ENCODE peak calls at places on chromosomes 13 and 19, in ten cellular contexts. One of them, this sample, is unnamed.

GRCh38 chr13:51025245-51025872 is 85.7 kb downstream of the C13orf42 start:
- DNase-seq in body of pancreas: no peak
- DNase-seq in tibial artery: no peak
- DNase-seq in mucosa of descending colon: no peak
- DNase-seq in tibial nerve: no peak
- DNase-seq in fibroblast of pulmonary artery: no peak
- DNase-seq in hepatocyte: no peak
- DNase-seq in epithelial cell of esophagus: no peak
- DNase-seq in left ventricle myocardium inferior: no peak
- DNase-seq in heart left ventricle: no peak
- DNase-seq in this sample: no peak

GRCh38 chr13:111488466-111489132 is 168.2 kb downstream of the TEX29 start:
- DNase-seq in tibial artery: no peak
- DNase-seq in left ventricle myocardium inferior: no peak
- DNase-seq in epithelial cell of esophagus: no peak
- DNase-seq in heart left ventricle: no peak
- DNase-seq in body of pancreas: no peak
- DNase-seq in tibial nerve: no peak
- DNase-seq in mucosa of descending colon: no peak
- DNase-seq in fibroblast of pulmonary artery: no peak
- DNase-seq in hepatocyte: no peak
- DNase-seq in this sample: no peak

GRCh38 chr13:113152894-113153809 is 5.3 kb upstream of the PROZ start:
- DNase-seq in mucosa of descending colon: peak
- DNase-seq in hepatocyte: peak
- DNase-seq in epithelial cell of esophagus: no peak
- DNase-seq in tibial nerve: peak
- DNase-seq in body of pancreas: peak
- DNase-seq in tibial artery: no peak
- DNase-seq in left ventricle myocardium inferior: peak
- DNase-seq in heart left ventricle: peak
- DNase-seq in fibroblast of pulmonary artery: peak
- DNase-seq in this sample: peak

GRCh38 chr19:3785938-3786824 is at the start of gene MATK:
- DNase-seq in hepatocyte: no peak
- DNase-seq in epithelial cell of esophagus: no peak
- DNase-seq in tibial artery: no peak
- DNase-seq in fibroblast of pulmonary artery: no peak
- DNase-seq in body of pancreas: no peak
- DNase-seq in heart left ventricle: no peak
- DNase-seq in tibial nerve: no peak
- DNase-seq in left ventricle myocardium inferior: no peak
- DNase-seq in mucosa of descending colon: peak
- DNase-seq in this sample: no peak

GRCh38 chr13:42746846-42747245 is 34.5 kb upstream of the FAM216B start:
- DNase-seq in fibroblast of pulmonary artery: no peak
- DNase-seq in mucosa of descending colon: no peak
- DNase-seq in heart left ventricle: no peak
- DNase-seq in body of pancreas: no peak
- DNase-seq in tibial artery: no peak
- DNase-seq in tibial nerve: no peak
- DNase-seq in left ventricle myocardium inferior: no peak
- DNase-seq in epithelial cell of esophagus: peak
- DNase-seq in hepatocyte: no peak
- DNase-seq in this sample: peak

GRCh38 chr13:110300090-110300815 is 6.7 kb downstream of the COL4A1 start:
- DNase-seq in mucosa of descending colon: no peak
- DNase-seq in tibial nerve: no peak
- DNase-seq in fibroblast of pulmonary artery: no peak
- DNase-seq in hepatocyte: no peak
- DNase-seq in left ventricle myocardium inferior: no peak
- DNase-seq in heart left ventricle: no peak
- DNase-seq in body of pancreas: no peak
- DNase-seq in tibial artery: no peak
- DNase-seq in epithelial cell of esophagus: no peak
- DNase-seq in this sample: no peak

GRCh38 chr19:719081-719512 is 10.4 kb downstream of the PALM start:
- DNase-seq in tibial artery: peak
- DNase-seq in mucosa of descending colon: peak
- DNase-seq in tibial nerve: peak
- DNase-seq in body of pancreas: peak
- DNase-seq in hepatocyte: no peak
- DNase-seq in fibroblast of pulmonary artery: peak
- DNase-seq in left ventricle myocardium inferior: peak
- DNase-seq in epithelial cell of esophagus: no peak
- DNase-seq in heart left ventricle: peak
- DNase-seq in this sample: peak

GRCh38 chr13:32639502-32640105 is 53.4 kb downstream of the PDS5B start:
- DNase-seq in hepatocyte: peak
- DNase-seq in body of pancreas: peak
- DNase-seq in tibial nerve: peak
- DNase-seq in left ventricle myocardium inferior: no peak
- DNase-seq in tibial artery: peak
- DNase-seq in heart left ventricle: peak
- DNase-seq in mucosa of descending colon: no peak
- DNase-seq in epithelial cell of esophagus: peak
- DNase-seq in fibroblast of pulmonary artery: peak
- DNase-seq in this sample: peak

GRCh38 chr13:87867426-87867825 is 196.3 kb downstream of the SLITRK5 start:
- DNase-seq in mucosa of descending colon: no peak
- DNase-seq in body of pancreas: no peak
- DNase-seq in left ventricle myocardium inferior: no peak
- DNase-seq in heart left ventricle: no peak
- DNase-seq in epithelial cell of esophagus: no peak
- DNase-seq in hepatocyte: no peak
- DNase-seq in tibial nerve: no peak
- DNase-seq in tibial artery: no peak
- DNase-seq in fibroblast of pulmonary artery: no peak
- DNase-seq in this sample: no peak

GRCh38 chr19:55526216-55527196 is 10.4 kb downstream of the SBK2 start:
- DNase-seq in hepatocyte: peak
- DNase-seq in body of pancreas: peak
- DNase-seq in left ventricle myocardium inferior: peak
- DNase-seq in tibial artery: no peak
- DNase-seq in epithelial cell of esophagus: peak
- DNase-seq in mucosa of descending colon: peak
- DNase-seq in tibial nerve: no peak
- DNase-seq in fibroblast of pulmonary artery: peak
- DNase-seq in heart left ventricle: peak
- DNase-seq in this sample: peak

GRCh38 chr13:79749985-79750551 is 269.1 kb downstream of the NDFIP2 start:
- DNase-seq in hepatocyte: peak
- DNase-seq in mucosa of descending colon: no peak
- DNase-seq in heart left ventricle: peak
- DNase-seq in tibial nerve: peak
- DNase-seq in body of pancreas: peak
- DNase-seq in tibial artery: peak
- DNase-seq in fibroblast of pulmonary artery: peak
- DNase-seq in epithelial cell of esophagus: peak
- DNase-seq in left ventricle myocardium inferior: peak
- DNase-seq in this sample: peak

GRCh38 chr13:26019881-26020535 is 31.8 kb downstream of the SHISA2 start:
- DNase-seq in left ventricle myocardium inferior: no peak
- DNase-seq in body of pancreas: no peak
- DNase-seq in hepatocyte: no peak
- DNase-seq in fibroblast of pulmonary artery: peak
- DNase-seq in tibial nerve: no peak
- DNase-seq in heart left ventricle: no peak
- DNase-seq in epithelial cell of esophagus: peak
- DNase-seq in tibial artery: no peak
- DNase-seq in mucosa of descending colon: no peak
- DNase-seq in this sample: peak
- H3K4me3 ChIP-seq in left ventricle myocardium inferior: no peak
- H3K4me3 ChIP-seq in body of pancreas: no peak
- H3K4me3 ChIP-seq in hepatocyte: no peak
- H3K4me3 ChIP-seq in fibroblast of pulmonary artery: no peak
- H3K4me3 ChIP-seq in tibial nerve: no peak
- H3K4me3 ChIP-seq in heart left ventricle: no peak
- H3K4me3 ChIP-seq in epithelial cell of esophagus: no peak
- H3K4me3 ChIP-seq in tibial artery: no peak
- H3K4me3 ChIP-seq in mucosa of descending colon: no peak
- H3K4me3 ChIP-seq in this sample: no peak

GRCh38 chr13:46555722-46556121 is 2.8 kb downstream of the LRCH1 start:
- DNase-seq in tibial artery: no peak
- DNase-seq in fibroblast of pulmonary artery: no peak
- DNase-seq in heart left ventricle: no peak
- DNase-seq in left ventricle myocardium inferior: no peak
- DNase-seq in mucosa of descending colon: no peak
- DNase-seq in body of pancreas: no peak
- DNase-seq in hepatocyte: no peak
- DNase-seq in epithelial cell of esophagus: no peak
- DNase-seq in tibial nerve: no peak
- DNase-seq in this sample: no peak
- H3K4me3 ChIP-seq in tibial artery: no peak
- H3K4me3 ChIP-seq in fibroblast of pulmonary artery: no peak
- H3K4me3 ChIP-seq in heart left ventricle: no peak
- H3K4me3 ChIP-seq in left ventricle myocardium inferior: peak
- H3K4me3 ChIP-seq in mucosa of descending colon: no peak
- H3K4me3 ChIP-seq in body of pancreas: no peak
- H3K4me3 ChIP-seq in hepatocyte: peak
- H3K4me3 ChIP-seq in epithelial cell of esophagus: no peak
- H3K4me3 ChIP-seq in tibial nerve: no peak
- H3K4me3 ChIP-seq in this sample: no peak

GRCh38 chr19:36797786-36798108 is 25.1 kb upstream of the ZNF850 start:
- DNase-seq in mucosa of descending colon: no peak
- DNase-seq in tibial artery: no peak
- DNase-seq in heart left ventricle: no peak
- DNase-seq in body of pancreas: no peak
- DNase-seq in hepatocyte: no peak
- DNase-seq in left ventricle myocardium inferior: no peak
- DNase-seq in epithelial cell of esophagus: no peak
- DNase-seq in tibial nerve: no peak
- DNase-seq in fibroblast of pulmonary artery: no peak
- DNase-seq in this sample: no peak

DNA sequence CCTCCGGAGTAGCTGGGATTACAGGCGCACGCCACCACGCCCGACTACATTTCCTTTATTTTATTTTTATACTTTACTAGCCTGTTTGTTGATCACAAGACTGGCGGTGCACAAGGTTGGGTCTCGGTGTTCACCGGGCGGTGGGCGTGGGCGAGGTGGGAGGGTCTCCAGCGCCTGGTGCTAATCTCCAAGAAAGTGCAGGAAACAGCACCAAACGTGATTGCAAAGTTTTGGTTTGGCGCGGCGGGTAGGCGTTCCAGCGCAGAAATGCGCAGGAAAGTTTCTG is 24.1 kb upstream of the ZNF850 start:
- DNase-seq in heart left ventricle: no peak
- DNase-seq in left ventricle myocardium inferior: no peak
- DNase-seq in mucosa of descending colon: no peak
- DNase-seq in hepatocyte: no peak
- DNase-seq in tibial artery: no peak
- DNase-seq in epithelial cell of esophagus: no peak
- DNase-seq in tibial nerve: no peak
- DNase-seq in body of pancreas: no peak
- DNase-seq in fibroblast of pulmonary artery: no peak
- DNase-seq in this sample: no peak
- H3K4me3 ChIP-seq in heart left ventricle: peak
- H3K4me3 ChIP-seq in left ventricle myocardium inferior: peak
- H3K4me3 ChIP-seq in mucosa of descending colon: peak
- H3K4me3 ChIP-seq in hepatocyte: no peak
- H3K4me3 ChIP-seq in tibial artery: peak
- H3K4me3 ChIP-seq in epithelial cell of esophagus: peak
- H3K4me3 ChIP-seq in tibial nerve: peak
- H3K4me3 ChIP-seq in body of pancreas: peak
- H3K4me3 ChIP-seq in fibroblast of pulmonary artery: peak
- H3K4me3 ChIP-seq in this sample: peak

GRCh38 chr19:12664406-12665280 is 1.9 kb downstream of the MAN2B1 start:
- DNase-seq in body of pancreas: no peak
- DNase-seq in epithelial cell of esophagus: no peak
- DNase-seq in left ventricle myocardium inferior: no peak
- DNase-seq in heart left ventricle: no peak
- DNase-seq in tibial nerve: no peak
- DNase-seq in mucosa of descending colon: peak
- DNase-seq in fibroblast of pulmonary artery: no peak
- DNase-seq in tibial artery: no peak
- DNase-seq in hepatocyte: no peak
- DNase-seq in this sample: no peak
- H3K4me3 ChIP-seq in body of pancreas: no peak
- H3K4me3 ChIP-seq in epithelial cell of esophagus: no peak
- H3K4me3 ChIP-seq in left ventricle myocardium inferior: no peak
- H3K4me3 ChIP-seq in heart left ventricle: no peak
- H3K4me3 ChIP-seq in tibial nerve: no peak
- H3K4me3 ChIP-seq in mucosa of descending colon: no peak
- H3K4me3 ChIP-seq in fibroblast of pulmonary artery: no peak
- H3K4me3 ChIP-seq in tibial artery: no peak
- H3K4me3 ChIP-seq in hepatocyte: no peak
- H3K4me3 ChIP-seq in this sample: no peak

GRCh38 chr19:18661346-18661745 is 22.1 kb upstream of the CRTC1 start:
- DNase-seq in epithelial cell of esophagus: no peak
- DNase-seq in fibroblast of pulmonary artery: no peak
- DNase-seq in mucosa of descending colon: no peak
- DNase-seq in body of pancreas: no peak
- DNase-seq in tibial artery: no peak
- DNase-seq in tibial nerve: no peak
- DNase-seq in hepatocyte: no peak
- DNase-seq in heart left ventricle: no peak
- DNase-seq in left ventricle myocardium inferior: no peak
- DNase-seq in this sample: no peak
- H3K4me3 ChIP-seq in epithelial cell of esophagus: no peak
- H3K4me3 ChIP-seq in fibroblast of pulmonary artery: no peak
- H3K4me3 ChIP-seq in mucosa of descending colon: no peak
- H3K4me3 ChIP-seq in body of pancreas: no peak
- H3K4me3 ChIP-seq in tibial artery: no peak
- H3K4me3 ChIP-seq in tibial nerve: no peak
- H3K4me3 ChIP-seq in hepatocyte: no peak
- H3K4me3 ChIP-seq in heart left ventricle: no peak
- H3K4me3 ChIP-seq in left ventricle myocardium inferior: no peak
- H3K4me3 ChIP-seq in this sample: no peak

This sample was measured in choroid plexus epithelial cell.